ENCODE peak calls at places on chromosome 19, in six cellular contexts. P is nucleus accumbens; V is AG04450; N is endothelial cell; S is activated T-helper 2 cell treated with anti-CD3 and anti-CD28 coated beads, Interferon-gamma antibody, Interleukin-2, Interleukin-4, amounts not matched to agents 10 μg/mL and 5 μg/mL and 100 μg/mL, durations not matched to agents 14 hours and 24 hours and 36 hours; C is upper lobe of right lung. U is an unnamed sample.

GRCh38 chr19:19446655-19447437 is 41.4 kb downstream of the GATAD2A start:
- DNase-seq in P (no peak), V (no peak), N (no peak), S (no peak), C (no peak), U (no peak)

GRCh38 chr19:35378356-35378755 is 7.5 kb downstream of the GPR42 start:
- DNase-seq in P (no peak), V (no peak), N (no peak), S (no peak), C (peak), U (no peak)

GRCh38 chr19:13978306-13978705 is 26.0 kb downstream of the DCAF15 start:
- DNase-seq in P (peak), V (no peak), N (peak), S (no peak), C (peak), U (peak)

GRCh38 chr19:11092181-11092538 is 2.9 kb downstream of the LDLR start:
- DNase-seq in P (no peak), V (no peak), N (no peak), S (peak), C (no peak), U (peak)

GRCh38 chr19:14943601-14944000 is 2.3 kb downstream of the OR7C2 start:
- DNase-seq in P (no peak), V (no peak), N (no peak), S (no peak), C (no peak), U (no peak)

GRCh38 chr19:58570770-58571574 is 2.2 kb downstream of the MZF1 start:
- DNase-seq in P (no peak), V (no peak), N (no peak), S (no peak), C (peak), U (no peak)

GRCh38 chr19:17424743-17425365 is 5.0 kb downstream of the MVB12A start:
- DNase-seq in P (no peak), V (no peak), N (peak), S (peak), C (no peak), U (no peak)

GRCh38 chr19:56841194-56841546 is 644 bp upstream of the PEG3 start:
- DNase-seq in P (no peak), V (no peak), N (no peak), S (no peak), C (no peak), U (no peak)

GRCh38 chr19:40539070-40539469 is 37.6 kb upstream of the SHKBP1 start:
- DNase-seq in P (no peak), V (no peak), N (no peak), S (no peak), C (no peak), U (peak)

GRCh38 chr19:27896091-27896490 is 1316.9 kb downstream of the UQCRFS1 start:
- DNase-seq in P (no peak), V (no peak), N (no peak), S (no peak), C (no peak), U (no peak)

GRCh38 chr19:45340232-45340898 is at the start of gene KLC3:
- DNase-seq in P (no peak), V (no peak), N (peak), S (peak), C (peak), U (no peak)

GRCh38 chr19:10086904-10087256 is 763 bp downstream of the SHFL start:
- DNase-seq in P (no peak), V (no peak), N (no peak), S (no peak), C (no peak), U (no peak)

GRCh38 chr19:45402469-45403070 is 2.3 kb downstream of the PPP1R13L start:
- DNase-seq in P (no peak), V (no peak), N (peak), S (no peak), C (peak), U (no peak)